ENCODE peak calls at places on chromosomes 7 and 10, in seven cellular contexts. M, A, T, C, S, X and J are unnamed samples.

GRCh38 chr7:64838691-64839090 is 44.5 kb downstream of the ZNF138 start:
- DNase-seq in M (no peak), A (no peak), T (no peak), C (no peak), S (no peak), X (no peak), J (no peak)

GRCh38 chr7:2802504-2803341 is 41.4 kb downstream of the GNA12 start:
- DNase-seq in M (peak), A (no peak), T (peak), C (peak), S (peak), X (no peak), J (no peak)

GRCh38 chr10:86319626-86320025 is 47.0 kb downstream of the GRID1 start:
- DNase-seq in M (no peak), A (no peak), T (no peak), C (no peak), S (no peak), X (no peak), J (no peak)

GRCh38 chr7:50562126-50562525 is 3.1 kb downstream of the DDC start:
- DNase-seq in M (no peak), A (no peak), T (no peak), C (no peak), S (peak), X (no peak), J (no peak)

GRCh38 chr10:132460691-132461090 is 63.7 kb downstream of the PWWP2B start:
- DNase-seq in M (no peak), A (no peak), T (no peak), C (no peak), S (no peak), X (no peak), J (no peak)

GRCh38 chr10:105148456-105148855 is 507.4 kb downstream of the SORCS3 start:
- DNase-seq in M (no peak), A (no peak), T (no peak), C (no peak), S (no peak), X (no peak), J (no peak)

GRCh38 chr7:16590424-16590823 is 55.1 kb downstream of the ANKMY2 start:
- DNase-seq in M (no peak), A (no peak), T (no peak), C (peak), S (no peak), X (no peak), J (no peak)

GRCh38 chr10:17645591-17646345 is 1.8 kb downstream of the STAM start:
- DNase-seq in M (peak), A (peak), T (peak), C (peak), S (no peak), X (no peak), J (no peak)

GRCh38 chr10:80530251-80530650 is 7.5 kb upstream of the SH2D4B start:
- DNase-seq in M (peak), A (peak), T (no peak), C (no peak), S (no peak), X (peak), J (no peak)

GRCh38 chr10:26792780-26793495 is 67.8 kb downstream of the ABI1 start:
- DNase-seq in M (peak), A (no peak), T (no peak), C (no peak), S (no peak), X (no peak), J (no peak)

GRCh38 chr10:14588084-14588937 is 186.4 kb downstream of the FAM107B start:
- DNase-seq in M (peak), A (no peak), T (peak), C (peak), S (no peak), X (no peak), J (no peak)

GRCh38 chr10:110845756-110846620 is 25.7 kb upstream of the PDCD4 start:
- DNase-seq in M (no peak), A (no peak), T (peak), C (peak), S (no peak), X (no peak), J (no peak)

GRCh38 chr7:95472521-95473160 is 13.1 kb upstream of the ASB4 start:
- DNase-seq in M (peak), A (no peak), T (no peak), C (no peak), S (peak), X (no peak), J (no peak)

GRCh38 chr7:50795831-50796230 is 13.1 kb upstream of the GRB10 start:
- DNase-seq in M (no peak), A (no peak), T (peak), C (no peak), S (no peak), X (no peak), J (no peak)

GRCh38 chr7:3264693-3265339 is 36.2 kb upstream of the SDK1 start:
- DNase-seq in M (no peak), A (no peak), T (no peak), C (no peak), S (peak), X (no peak), J (no peak)

GRCh38 chr7:127943541-127944521 is 87.4 kb downstream of the LRRC4 start:
- DNase-seq in M (peak), A (no peak), T (no peak), C (peak), S (peak), X (no peak), J (no peak)

GRCh38 chr10:132538790-132539421 is 1.3 kb downstream of the INPP5A start:
- DNase-seq in M (no peak), A (no peak), T (no peak), C (no peak), S (no peak), X (no peak), J (no peak)

GRCh38 chr10:95031659-95032058 is 37.6 kb downstream of the CYP2C8 start:
- DNase-seq in M (no peak), A (no peak), T (no peak), C (no peak), S (no peak), X (no peak), J (no peak)
- TF ChIP-seq EZH2phosphoT487 in M (no peak), A (no peak), T (no peak), C (no peak), S (no peak), X (no peak), J (no peak)

GRCh38 chr7:132655071-132655761 is 78.9 kb upstream of the PLXNA4 start:
- DNase-seq in M (peak), A (no peak), T (no peak), C (peak), S (peak), X (no peak), J (no peak)
- TF ChIP-seq EZH2phosphoT487 in M (no peak), A (no peak), T (no peak), C (no peak), S (no peak), X (no peak), J (no peak)

DNA sequence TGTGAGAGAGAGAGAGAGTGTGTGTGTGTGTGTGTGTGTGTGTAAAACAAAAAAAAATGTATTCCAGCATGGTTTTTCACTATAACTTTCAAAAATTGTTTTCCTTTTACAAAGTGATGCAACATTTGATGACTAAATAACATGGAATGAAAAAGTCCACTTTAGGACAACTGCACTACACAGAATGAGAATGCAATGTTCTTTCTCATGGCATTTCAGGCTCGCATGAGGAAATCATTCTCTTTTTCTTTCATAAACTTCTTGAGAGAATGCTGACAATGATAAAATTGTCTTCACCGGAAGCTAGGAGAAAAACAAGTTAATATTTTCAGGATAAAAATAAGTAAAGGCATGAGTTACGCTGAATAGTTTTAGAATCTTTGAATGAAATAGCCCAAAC is 53.7 kb downstream of the SLC16A12 start:
- DNase-seq in M (peak), A (no peak), T (peak), C (peak), S (no peak), X (no peak), J (no peak)
- TF ChIP-seq EZH2phosphoT487 in M (no peak), A (no peak), T (no peak), C (no peak), S (no peak), X (no peak), J (no peak)

DNA sequence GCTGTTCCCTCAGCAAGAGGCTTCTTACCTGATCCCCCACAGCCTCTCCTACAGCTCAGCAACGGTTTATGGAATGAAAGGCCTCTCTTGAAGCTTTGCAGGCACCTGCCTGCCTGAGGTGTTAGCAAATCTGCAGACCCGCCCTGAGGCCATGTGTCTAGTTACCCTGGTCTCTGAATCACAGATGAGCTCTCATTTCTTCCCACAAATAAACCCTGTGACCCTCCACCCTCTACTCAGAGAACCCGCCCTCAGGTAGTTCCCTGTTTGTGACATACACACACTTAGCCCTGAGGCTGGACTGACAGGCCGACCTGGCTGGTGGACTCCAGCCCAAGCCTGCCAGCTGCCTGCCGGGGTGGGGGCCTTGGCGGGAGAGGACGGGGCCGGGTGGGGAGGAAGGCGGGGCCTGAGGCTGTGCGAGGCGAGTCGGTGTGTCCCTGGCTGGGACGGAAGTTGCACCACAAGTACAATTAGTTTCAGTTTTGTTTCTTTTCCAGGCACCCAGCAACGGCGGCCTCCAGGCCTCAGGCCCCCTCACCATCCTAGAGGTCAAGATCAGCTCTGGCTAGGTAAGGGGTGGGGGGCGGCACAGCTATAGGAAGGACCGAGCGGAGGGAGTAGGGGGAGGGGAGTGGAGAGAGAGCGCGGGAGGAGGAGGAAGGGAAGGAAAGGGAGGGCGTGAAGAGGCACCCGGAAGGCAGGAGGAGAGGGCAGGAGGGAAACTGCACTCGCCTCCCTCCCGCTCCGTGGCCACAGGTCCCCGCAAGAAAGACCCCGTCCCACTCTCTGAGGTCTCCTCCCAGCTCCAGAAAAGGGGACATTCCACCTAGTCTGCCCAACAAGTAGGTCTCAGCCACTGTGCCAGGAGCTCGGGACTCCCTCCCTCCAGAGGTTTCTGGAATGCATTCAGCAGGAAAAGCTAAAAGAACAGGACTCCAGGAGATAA is at the start of gene TRIM56:
- DNase-seq in M (peak), A (peak), T (peak), C (peak), S (peak), X (peak), J (peak)
- TF ChIP-seq EZH2phosphoT487 in M (no peak), A (no peak), T (no peak), C (no peak), S (no peak), X (no peak), J (no peak)

GRCh38 chr10:53453196-53453595 is 680.6 kb upstream of the MBL2 start:
- DNase-seq in M (no peak), A (no peak), T (peak), C (no peak), S (peak), X (no peak), J (no peak)

GRCh38 chr10:53463539-53463938 is 691.0 kb upstream of the MBL2 start:
- DNase-seq in M (no peak), A (no peak), T (no peak), C (no peak), S (peak), X (no peak), J (no peak)

GRCh38 chr10:53458007-53458406 is 685.4 kb upstream of the MBL2 start:
- DNase-seq in M (no peak), A (no peak), T (no peak), C (no peak), S (no peak), X (no peak), J (no peak)
- TF ChIP-seq EZH2phosphoT487 in M (no peak), A (no peak), T (no peak), C (no peak), S (no peak), X (no peak), J (no peak)

GRCh38 chr10:32237644-32238345 is 109.2 kb downstream of the EPC1 start:
- DNase-seq in M (peak), A (no peak), T (peak), C (no peak), S (no peak), X (no peak), J (no peak)
- TF ChIP-seq EZH2phosphoT487 in M (no peak), A (no peak), T (no peak), C (no peak), S (no peak), X (no peak), J (no peak)

GRCh38 chr7:38660427-38661099 is 29.4 kb upstream of the AMPH start:
- DNase-seq in M (peak), A (peak), T (peak), C (peak), S (peak), X (peak), J (peak)

GRCh38 chr7:38658916-38659315 is 27.7 kb upstream of the AMPH start:
- DNase-seq in M (peak), A (no peak), T (peak), C (no peak), S (no peak), X (no peak), J (no peak)

GRCh38 chr7:38655833-38656774 is 24.9 kb upstream of the AMPH start:
- DNase-seq in M (no peak), A (no peak), T (no peak), C (no peak), S (no peak), X (no peak), J (no peak)

GRCh38 chr7:38659931-38660330 is 28.8 kb upstream of the AMPH start:
- DNase-seq in M (no peak), A (no peak), T (no peak), C (no peak), S (no peak), X (no peak), J (no peak)

GRCh38 chr7:38656976-38657375 is 25.8 kb upstream of the AMPH start:
- DNase-seq in M (peak), A (no peak), T (no peak), C (no peak), S (no peak), X (no peak), J (no peak)
- TF ChIP-seq EZH2phosphoT487 in M (no peak), A (no peak), T (no peak), C (no peak), S (no peak), X (no peak), J (no peak)

DNA sequence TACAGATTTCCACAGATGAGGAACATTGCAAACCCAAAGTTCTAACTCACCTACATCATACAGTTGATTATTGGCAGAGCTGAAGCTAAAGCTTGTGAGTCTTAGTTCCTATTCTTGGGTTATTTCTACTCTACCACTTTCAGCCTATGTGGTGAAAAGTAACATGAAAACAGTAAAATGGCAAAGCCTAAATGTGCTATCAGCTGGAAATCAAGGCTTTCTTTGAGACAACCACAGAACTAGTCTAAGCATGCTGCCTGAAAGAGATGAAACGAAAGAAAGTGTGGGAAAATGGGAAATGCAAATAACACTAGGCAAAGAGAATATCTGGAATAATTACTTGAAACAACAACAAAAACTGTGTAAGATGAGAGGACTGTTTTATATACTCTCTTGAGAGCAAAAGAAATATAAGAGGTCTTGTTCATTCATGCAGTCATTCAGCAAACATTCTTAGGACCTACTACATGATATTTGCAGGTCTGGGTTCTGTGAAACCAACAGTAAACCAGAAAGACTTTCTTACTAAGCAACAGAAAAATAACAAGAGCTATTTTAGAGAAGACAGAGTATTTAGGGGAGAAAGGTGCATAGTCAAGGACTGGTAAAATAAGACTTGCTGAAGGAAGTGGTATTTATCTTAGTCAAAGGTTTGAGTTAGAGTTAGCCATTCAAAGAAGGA is 437.1 kb downstream of the HTR7 start:
- DNase-seq in M (no peak), A (no peak), T (no peak), C (no peak), S (no peak), X (no peak), J (no peak)
- TF ChIP-seq EZH2phosphoT487 in M (no peak), A (no peak), T (no peak), C (no peak), S (no peak), X (no peak), J (no peak)

GRCh38 chr7:7808156-7808555 is 89.7 kb upstream of the RPA3 start:
- DNase-seq in M (peak), A (no peak), T (peak), C (peak), S (no peak), X (no peak), J (no peak)
- TF ChIP-seq EZH2phosphoT487 in M (no peak), A (no peak), T (no peak), C (no peak), S (no peak), X (no peak), J (no peak)